ENCODE peak calls at places on chromosome 4, in four cellular contexts. B, U, T and I are unnamed samples.
A peak's percentile ranks its signal among the peaks of the same experiment; 100 is the strongest.

GRCh38 chr4:1402021-1402515 is 4.2 kb downstream of the NKX1-1 start:
- DNase-seq in B (no peak), U (no peak), T (no peak), I (no peak)

GRCh38 chr4:105815701-105816100 is 79.6 kb upstream of the NPNT start:
- DNase-seq in B (no peak), U (no peak), T (no peak), I (no peak)

GRCh38 chr4:68180858-68181531 is 51.3 kb upstream of the TMPRSS11F start:
- DNase-seq in B (no peak), U (no peak), T (no peak), I (no peak)

GRCh38 chr4:139763668-139764067 is 98.0 kb downstream of the MGST2 start:
- DNase-seq in B (no peak), U (no peak), T (no peak), I (peak; percentile 33)

GRCh38 chr4:15778742-15779231 is 659 bp downstream of the CD38 start:
- DNase-seq in B (peak; percentile 33), U (no peak), T (peak; percentile 47), I (peak; percentile 40)

GRCh38 chr4:118797558-118798142 is 38.3 kb downstream of the SEC24D start:
- DNase-seq in B (no peak), U (no peak), T (no peak), I (no peak)

GRCh38 chr4:89708903-89709361 is 128.0 kb downstream of the SNCA start:
- DNase-seq in B (no peak), U (no peak), T (peak; percentile 31), I (peak; percentile 68)

GRCh38 chr4:537436-538264 is 38.4 kb downstream of the TMEM271 start:
- DNase-seq in B (no peak), U (no peak), T (no peak), I (no peak)

GRCh38 chr4:3304831-3305609 is 12.2 kb downstream of the RGS12 start:
- DNase-seq in B (no peak), U (no peak), T (peak; percentile 41), I (peak; percentile 38)